ENCODE peak calls at places on chromosome 11, in nine cellular contexts. Z is colonic mucosa, U is mesothelial cell of epicardium, Q is BJ, T is OCI-LY7, S is lower leg skin, X is nephron progenitor cell, J is upper lobe of right lung, R is body of pancreas. C is an unnamed sample.

GRCh38 chr11:36141595-36141994 is 147.6 kb downstream of the COMMD9 start:
- DNase-seq in X (peak), J (no peak), Z (no peak), T (no peak), Q (no peak), S (no peak), R (no peak), U (no peak), C (no peak)

GRCh38 chr11:104163100-104164027 is 583 bp downstream of the PDGFD start:
- DNase-seq in R (peak), Q (no peak), T (peak), J (no peak), U (peak), S (no peak), Z (peak), X (peak), C (peak)

GRCh38 chr11:6200975-6201374 is 2.0 kb downstream of the OR52W1 start:
- DNase-seq in Z (no peak), U (no peak), R (no peak), Q (no peak), S (peak), X (no peak), J (peak), T (no peak), C (no peak)

GRCh38 chr11:75891947-75892739 is 77.1 kb downstream of the UVRAG start:
- DNase-seq in J (no peak), X (no peak), Z (no peak), U (no peak), T (peak), Q (no peak), R (no peak), S (no peak), C (peak)

GRCh38 chr11:66639066-66639813 is 737 bp downstream of the RBM4 start:
- DNase-seq in R (no peak), J (no peak), X (no peak), U (no peak), Q (no peak), T (peak), S (no peak), Z (no peak), C (no peak)

GRCh38 chr11:119029340-119030028 is 1.2 kb downstream of the SLC37A4 start:
- DNase-seq in Z (peak), J (no peak), S (peak), T (no peak), Q (no peak), R (peak), U (no peak), X (peak), C (peak)

GRCh38 chr11:36688132-36688531 is 90.1 kb upstream of the RAG2 start:
- DNase-seq in U (no peak), T (no peak), X (no peak), J (no peak), Z (no peak), Q (no peak), S (no peak), R (no peak), C (no peak)

GRCh38 chr11:65560555-65561418 is 2.6 kb upstream of the LTBP3 start:
- DNase-seq in Z (peak), J (no peak), R (no peak), T (no peak), X (peak), Q (no peak), S (no peak), U (no peak), C (no peak)

GRCh38 chr11:46369458-46370152 is 11.9 kb upstream of the MDK start:
- DNase-seq in Q (no peak), R (peak), Z (peak), U (peak), X (peak), J (no peak), T (peak), S (no peak), C (peak)

GRCh38 chr11:78350101-78350645 is 67.4 kb downstream of the GAB2 start:
- DNase-seq in X (no peak), T (peak), R (no peak), Z (peak), Q (no peak), J (no peak), U (no peak), S (no peak), C (no peak)

GRCh38 chr11:129917231-129917630 is 21.9 kb upstream of the NFRKB start:
- DNase-seq in Z (no peak), T (no peak), S (no peak), U (no peak), Q (no peak), J (no peak), R (no peak), X (no peak), C (no peak)

GRCh38 chr11:111462329-111462728 is 49.9 kb downstream of the BTG4 start:
- DNase-seq in S (no peak), Z (no peak), Q (no peak), X (no peak), U (no peak), T (no peak), J (no peak), R (no peak), C (no peak)

GRCh38 chr11:121559812-121560211 is 107.0 kb upstream of the SORL1-AS1 start:
- DNase-seq in X (no peak), U (no peak), T (no peak), Q (no peak), R (no peak), S (no peak), J (no peak), Z (no peak), C (no peak)

GRCh38 chr11:75330279-75330678 is 21.2 kb downstream of the ARRB1 start:
- DNase-seq in X (no peak), J (no peak), T (no peak), Q (no peak), U (no peak), R (no peak), S (no peak), Z (peak), C (no peak)

DNA sequence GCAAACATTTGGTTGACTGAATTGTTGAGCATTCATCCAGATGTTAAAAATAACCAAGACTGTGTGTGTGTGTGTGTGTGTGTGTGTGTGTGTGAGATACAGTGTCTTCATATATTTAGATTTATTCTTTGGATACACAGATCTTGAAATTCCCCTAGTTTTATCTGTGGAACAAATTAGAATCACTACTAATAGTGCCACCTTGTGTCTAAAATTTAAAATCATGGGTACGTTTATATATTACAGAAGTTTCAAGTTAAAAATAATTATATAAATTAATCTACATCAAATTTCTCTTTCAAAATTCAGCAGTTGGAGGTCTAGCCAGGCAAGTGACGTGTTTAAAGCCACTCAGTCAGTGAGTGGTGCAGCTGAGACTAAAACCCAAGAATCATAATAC is 1566.2 kb upstream of the TENM4 start:
- DNase-seq in U (no peak), X (no peak), J (no peak), T (no peak), Z (no peak), Q (no peak), S (no peak), R (no peak), C (no peak)
- TF ChIP-seq CTCF in U (no peak), X (no peak), J (no peak), T (peak), Z (no peak), Q (no peak), S (no peak), R (no peak), C (peak)

DNA sequence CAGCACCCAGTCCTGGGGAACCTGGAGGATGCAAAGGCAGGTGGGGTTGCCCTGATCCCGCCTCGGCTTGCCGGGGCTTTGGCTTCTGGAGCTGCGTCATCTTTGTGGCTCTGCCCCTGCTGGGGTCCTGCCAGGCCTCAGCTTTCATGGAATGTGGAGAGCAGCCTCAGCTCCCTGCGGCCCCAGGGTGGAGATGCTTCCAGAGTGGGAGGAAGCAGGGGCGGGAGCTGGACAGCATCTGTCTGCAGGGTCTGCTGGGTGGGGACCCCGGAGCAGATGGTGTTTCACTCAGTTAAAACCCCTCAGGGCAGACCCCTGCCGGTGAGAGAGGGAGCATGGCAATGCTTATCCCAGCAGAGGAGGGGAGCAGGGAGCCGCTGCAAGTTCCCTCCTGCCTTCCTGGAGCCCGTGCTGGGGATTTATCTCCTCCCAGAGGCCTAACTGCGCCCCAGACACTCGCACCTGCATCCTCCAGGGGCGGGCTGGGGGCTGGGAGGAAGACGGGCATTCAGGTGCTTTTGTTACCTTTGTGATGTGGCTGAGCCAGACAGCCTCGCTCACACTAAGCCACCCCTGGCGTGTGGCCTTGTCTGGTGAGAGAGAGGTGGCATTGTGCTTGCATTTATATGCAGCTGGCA is 15.7 kb downstream of the GRIK4 start:
- DNase-seq in J (no peak), X (peak), Q (no peak), S (no peak), Z (no peak), T (no peak), U (peak), R (no peak), C (no peak)
- TF ChIP-seq CTCF in J (no peak), X (peak), Q (no peak), S (no peak), Z (no peak), T (no peak), U (no peak), R (no peak), C (no peak)

GRCh38 chr11:68963779-68964178 is 17.0 kb downstream of the MRGPRD start:
- DNase-seq in Z (no peak), T (no peak), X (no peak), R (no peak), U (no peak), S (no peak), J (peak), Q (no peak), C (no peak)

GRCh38 chr11:68959465-68960298 is 21.1 kb downstream of the MRGPRD start:
- DNase-seq in U (no peak), S (no peak), R (no peak), J (no peak), X (no peak), Q (no peak), Z (no peak), T (no peak), C (no peak)

GRCh38 chr11:68961245-68961644 is 19.5 kb downstream of the MRGPRD start:
- DNase-seq in Q (no peak), U (no peak), X (no peak), J (no peak), T (no peak), Z (no peak), R (no peak), S (no peak), C (no peak)

GRCh38 chr11:68960299-68961071 is 20.3 kb downstream of the MRGPRD start:
- DNase-seq in Z (no peak), S (no peak), R (no peak), U (no peak), J (no peak), X (no peak), T (no peak), Q (no peak), C (no peak)

DNA sequence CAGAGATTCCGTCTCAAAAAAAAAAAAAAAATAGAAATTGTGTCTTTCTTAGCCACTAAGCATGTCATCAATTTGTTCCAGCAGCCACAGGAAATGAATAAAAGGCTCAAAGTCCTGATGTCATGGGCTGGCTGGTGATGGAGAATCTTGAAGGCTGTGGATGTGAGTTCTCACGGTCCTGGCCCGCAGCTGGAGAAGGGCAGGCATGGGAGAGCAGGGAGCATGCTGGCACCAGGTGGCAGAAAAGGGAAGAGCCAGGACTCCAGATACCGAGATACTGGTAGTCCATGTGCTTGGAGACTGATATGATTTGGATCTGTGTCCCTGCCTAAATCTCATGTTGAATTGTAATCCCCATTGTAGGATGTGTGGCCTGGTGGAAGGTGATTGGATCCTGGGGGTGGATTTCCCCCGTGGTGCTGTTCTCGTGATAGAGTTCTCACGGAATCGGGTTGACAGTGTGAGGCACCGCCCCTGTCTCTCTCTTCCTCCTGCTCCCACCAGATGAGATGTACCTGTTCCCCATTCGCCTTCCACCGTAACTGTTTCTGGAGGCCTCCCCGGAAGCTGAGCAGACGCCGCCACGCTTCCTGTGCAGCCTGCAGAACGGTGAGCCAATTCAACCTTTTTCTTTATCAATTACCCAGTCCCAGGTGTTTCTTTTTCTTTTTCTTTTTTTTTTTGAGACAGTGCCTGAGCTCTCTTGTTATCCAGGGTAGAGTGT is 18.1 kb downstream of the MRGPRD start:
- DNase-seq in R (no peak), T (no peak), Z (no peak), J (peak), X (no peak), Q (no peak), S (no peak), U (no peak), C (peak)
- TF ChIP-seq CTCF in R (no peak), T (no peak), Z (no peak), J (no peak), X (no peak), Q (no peak), S (no peak), U (no peak), C (no peak)

GRCh38 chr11:19592842-19593241 is 119.8 kb upstream of the NAV2 start:
- DNase-seq in Q (no peak), R (no peak), T (no peak), Z (no peak), J (no peak), U (no peak), X (no peak), S (no peak), C (no peak)
- TF ChIP-seq CTCF in Q (no peak), R (no peak), T (no peak), Z (no peak), J (no peak), U (no peak), X (no peak), S (no peak), C (no peak)

DNA sequence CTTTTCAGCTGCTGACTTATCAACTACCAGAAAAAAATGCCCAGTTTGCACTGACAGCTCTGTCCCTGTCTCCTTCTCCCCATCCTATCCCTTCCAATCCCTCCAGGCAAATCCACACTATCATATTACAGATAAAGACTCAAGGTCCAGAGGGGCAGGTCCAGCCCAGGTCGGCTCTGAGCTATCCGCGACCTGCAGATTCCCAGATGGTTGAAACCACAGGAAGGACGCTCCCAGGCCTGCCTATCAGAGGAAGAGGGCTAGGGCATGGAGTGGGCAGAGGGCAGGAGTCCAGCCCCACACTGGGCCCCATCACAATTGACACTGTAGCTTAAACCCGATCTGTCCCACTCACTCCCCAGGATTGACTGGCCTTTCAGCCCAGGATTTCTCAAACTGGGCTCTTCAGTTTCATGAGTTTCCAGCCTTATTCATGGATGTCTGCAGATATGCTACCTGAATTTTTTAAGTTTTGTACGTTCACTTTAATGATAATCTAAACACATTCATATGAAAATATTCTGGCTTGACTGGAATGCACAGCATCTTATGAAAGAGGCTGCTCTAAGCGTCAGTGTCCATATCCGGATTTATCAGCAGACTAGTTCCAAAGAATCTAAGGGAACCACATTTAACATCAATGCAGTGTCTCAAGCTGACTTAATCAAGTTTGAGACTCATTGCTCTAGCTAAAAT is 16.4 kb upstream of the FCHSD2 start:
- DNase-seq in S (no peak), U (no peak), R (no peak), X (no peak), Q (no peak), Z (no peak), T (peak), J (no peak), C (no peak)
- TF ChIP-seq CTCF in S (no peak), U (no peak), R (no peak), X (no peak), Q (no peak), Z (no peak), T (no peak), J (no peak), C (no peak)

GRCh38 chr11:114026355-114026754 is 33.2 kb upstream of the ZBTB16 start:
- DNase-seq in U (no peak), J (no peak), S (no peak), X (no peak), Q (no peak), R (no peak), Z (no peak), T (peak), C (no peak)
- TF ChIP-seq CTCF in U (no peak), J (peak), S (no peak), X (no peak), Q (no peak), R (no peak), Z (no peak), T (peak), C (no peak)

GRCh38 chr11:63915961-63916836 is 765 bp downstream of the RCOR2 start:
- DNase-seq in S (no peak), Q (no peak), U (no peak), J (no peak), R (peak), X (peak), Z (peak), T (peak), C (no peak)
- TF ChIP-seq CTCF in S (no peak), Q (peak), U (peak), J (peak), R (peak), X (peak), Z (peak), T (peak), C (peak)

DNA sequence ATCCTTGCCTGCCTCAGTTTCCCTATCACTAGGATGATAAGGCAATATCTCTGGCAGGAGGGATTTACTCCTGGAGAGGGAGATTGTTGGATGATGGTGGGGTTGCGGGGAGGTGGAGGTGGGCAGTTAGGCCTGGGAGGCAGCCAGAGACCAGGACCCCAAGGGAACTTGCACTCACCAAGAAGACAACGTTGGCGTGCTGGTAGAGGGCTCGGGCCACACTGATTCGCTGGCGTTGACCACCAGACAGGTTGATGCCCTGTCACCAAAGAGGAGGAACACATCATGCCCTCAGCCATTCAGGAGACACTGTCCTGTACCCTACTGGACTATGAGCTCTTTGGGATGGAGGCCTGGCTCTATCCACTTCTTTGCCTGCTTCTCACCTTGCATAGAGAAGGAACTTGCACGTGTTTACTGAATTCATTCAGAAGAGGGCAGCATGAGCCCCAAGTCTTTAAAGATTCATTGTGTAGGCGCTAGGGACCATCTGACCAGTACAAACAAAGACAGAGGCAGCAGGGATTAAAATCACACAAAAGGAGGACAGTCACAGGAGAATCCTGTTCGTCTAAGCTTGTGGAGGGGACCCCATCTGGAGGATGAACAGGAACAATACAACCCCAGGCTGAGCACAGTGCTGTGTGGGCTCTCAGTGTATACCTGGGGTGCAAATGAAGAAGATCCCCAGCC is 24.2 kb upstream of the KCNJ11 start:
- DNase-seq in U (no peak), S (no peak), R (no peak), Q (no peak), T (no peak), J (no peak), X (no peak), Z (no peak), C (no peak)
- TF ChIP-seq CTCF in U (no peak), S (no peak), R (no peak), Q (no peak), T (no peak), J (no peak), X (no peak), Z (no peak), C (no peak)

GRCh38 chr11:107591098-107591445 is at the start of gene ELMOD1:
- DNase-seq in Z (peak), R (peak), S (no peak), U (peak), X (peak), J (peak), Q (no peak), T (no peak), C (peak)
- TF ChIP-seq CTCF in Z (no peak), R (no peak), S (no peak), U (no peak), X (no peak), J (no peak), Q (peak), T (no peak), C (no peak)